ENCODE peak calls at places on chromosome 14, in ten cellular contexts. V is CMK; D is HEK293T; G is lower lobe of right lung; Y is naive thymus-derived CD4-positive, alpha-beta T cell; E is stimulated activated CD8-positive, alpha-beta memory T cell treated with anti-CD3 and anti-CD28 coated beads, Interleukin-2, amount 100 ng/mL, for 48 hours; L is lower leg skin; X is T-helper 17 cell; I is kidney tubule cell; P is ACHN. F is an unnamed sample.

GRCh38 chr14:51269634-51270033 is 29.6 kb downstream of the TMX1 start:
- DNase-seq in V (no peak), D (no peak), G (no peak), Y (no peak), E (no peak), L (no peak), X (no peak), I (no peak), P (no peak), F (no peak)

GRCh38 chr14:75184039-75184438 is 7.6 kb upstream of the TMED10 start:
- DNase-seq in V (no peak), D (no peak), G (no peak), Y (no peak), E (no peak), L (peak), X (no peak), I (no peak), P (no peak), F (no peak)

GRCh38 chr14:103909531-103910261 is 18.6 kb upstream of the TDRD9 start:
- DNase-seq in V (no peak), D (no peak), G (peak), Y (no peak), E (no peak), L (no peak), X (no peak), I (no peak), P (no peak), F (no peak)

GRCh38 chr14:90780519-90780918 is 35.7 kb downstream of the TTC7B start:
- DNase-seq in V (no peak), D (no peak), G (no peak), Y (no peak), E (no peak), L (peak), X (no peak), I (no peak), P (no peak), F (no peak)

GRCh38 chr14:63717704-63718103 is 10.2 kb downstream of the SGPP1 start:
- DNase-seq in V (no peak), D (no peak), G (no peak), Y (no peak), E (no peak), L (no peak), X (no peak), I (peak), P (peak), F (no peak)

GRCh38 chr14:23077962-23078361 is 17.0 kb downstream of the ACIN1 start:
- DNase-seq in V (no peak), D (no peak), G (no peak), Y (no peak), E (no peak), L (no peak), X (no peak), I (no peak), P (no peak), F (no peak)

GRCh38 chr14:30389134-30389900 is 169.6 kb upstream of the G2E3 start:
- DNase-seq in V (no peak), D (no peak), G (no peak), Y (no peak), E (no peak), L (no peak), X (no peak), I (peak), P (peak), F (no peak)

GRCh38 chr14:106372870-106373657 is 846.7 kb downstream of the TMEM121 start:
- DNase-seq in V (peak), D (peak), G (peak), Y (peak), E (peak), L (peak), X (peak), I (peak), P (peak), F (peak)

GRCh38 chr14:99213603-99214002 is 58.4 kb downstream of the BCL11B start:
- DNase-seq in V (no peak), D (no peak), G (no peak), Y (no peak), E (no peak), L (no peak), X (no peak), I (no peak), P (no peak), F (no peak)